ENCODE peak calls at places on chromosomes 2 and 18, in nine cellular contexts. U is upper lobe of right lung; I is stimulated activated CD4-positive, alpha-beta T cell treated with anti-CD3 and anti-CD28 coated beads, TNF-alpha, amount 100 ng/mL, for 24 hours; W is fibroblast of the aortic adventitia; K is caudate nucleus; H is neural crest cell; X is stimulated activated CD8-positive, alpha-beta memory T cell treated with anti-CD3 and anti-CD28 coated beads, Interleukin-15, amount 100 ng/mL, for 4 hours; V is ELR; S is substantia nigra. Q is an unnamed sample.

GRCh38 chr2:225660262-225661091 is 261.0 kb downstream of the NYAP2 start:
- DNase-seq in S (peak), W (peak), H (peak), U (peak), K (peak), V (peak), X (peak), I (peak), Q (peak)

GRCh38 chr2:40213071-40213470 is 238.8 kb downstream of the SLC8A1 start:
- DNase-seq in K (no peak), V (peak), X (no peak), I (no peak), U (no peak), S (no peak), W (peak), H (no peak), Q (peak)

GRCh38 chr2:71544919-71545571 is 91.7 kb downstream of the DYSF start:
- DNase-seq in X (no peak), W (no peak), U (peak), S (no peak), K (no peak), V (no peak), I (no peak), H (no peak), Q (no peak)

GRCh38 chr18:36828630-36829361 is at the start of the genes KIAA1328 and TPGS2:
- DNase-seq in U (peak), V (peak), S (peak), H (peak), X (peak), W (peak), I (peak), K (peak), Q (peak)

GRCh38 chr2:109261906-109262631 is 133.1 kb downstream of the SH3RF3 start:
- DNase-seq in U (peak), H (no peak), I (no peak), K (no peak), X (no peak), W (no peak), V (no peak), S (no peak), Q (no peak)

GRCh38 chr2:233928594-233929351 is 11.6 kb downstream of the TRPM8 start:
- DNase-seq in K (no peak), S (no peak), V (peak), W (peak), H (peak), X (no peak), U (no peak), I (no peak), Q (peak)

GRCh38 chr2:191927991-191928390 is 81.1 kb upstream of the CAVIN2 start:
- DNase-seq in K (no peak), U (no peak), I (no peak), W (no peak), V (peak), X (no peak), H (no peak), S (no peak), Q (peak)

GRCh38 chr2:224442092-224442999 is 40.4 kb upstream of the FAM124B start:
- DNase-seq in I (no peak), X (no peak), U (peak), V (peak), S (no peak), K (no peak), H (no peak), W (peak), Q (no peak)

GRCh38 chr2:223991611-223992010 is 34.3 kb downstream of the MRPL44 start:
- DNase-seq in V (no peak), S (no peak), H (no peak), U (no peak), X (no peak), W (no peak), K (no peak), I (no peak), Q (no peak)

GRCh38 chr2:123738643-123739042 is 286.4 kb upstream of the CNTNAP5 start:
- DNase-seq in K (no peak), W (no peak), V (peak), I (no peak), S (no peak), H (no peak), X (no peak), U (no peak), Q (peak)

GRCh38 chr2:75667884-75668283 is 21.3 kb downstream of the MRPL19 start:
- DNase-seq in W (no peak), X (no peak), S (no peak), K (no peak), I (no peak), H (no peak), U (no peak), V (no peak), Q (no peak)

GRCh38 chr2:124762388-124762787 is 737.3 kb downstream of the CNTNAP5 start:
- DNase-seq in W (no peak), V (no peak), H (no peak), X (no peak), K (no peak), U (no peak), S (no peak), I (no peak), Q (no peak)

GRCh38 chr2:239305222-239305575 is 95.6 kb downstream of the HDAC4 start:
- DNase-seq in K (no peak), W (no peak), U (no peak), S (no peak), V (no peak), X (no peak), I (no peak), H (no peak), Q (no peak)

GRCh38 chr2:162053808-162054155 is 20.2 kb downstream of the DPP4 start:
- DNase-seq in X (no peak), U (no peak), V (no peak), K (no peak), W (no peak), H (no peak), I (no peak), S (no peak), Q (no peak)

GRCh38 chr2:32453242-32454062 is 96.6 kb downstream of the BIRC6 start:
- DNase-seq in W (no peak), X (no peak), U (no peak), S (no peak), I (no peak), K (no peak), H (no peak), V (no peak), Q (peak)

GRCh38 chr2:144426355-144426754 is 93.6 kb downstream of the ZEB2 start:
- DNase-seq in K (no peak), W (no peak), I (no peak), S (no peak), X (no peak), V (no peak), H (no peak), U (no peak), Q (no peak)

GRCh38 chr18:78825168-78825567 is 154.4 kb upstream of the SALL3 start:
- DNase-seq in U (no peak), V (no peak), I (no peak), H (no peak), S (no peak), K (no peak), W (no peak), X (no peak), Q (no peak)

GRCh38 chr2:218261424-218262273 is 834 bp downstream of the GPBAR1 start:
- DNase-seq in U (peak), H (no peak), W (no peak), I (no peak), K (no peak), S (no peak), V (no peak), X (no peak), Q (no peak)

GRCh38 chr2:163132850-163133249 is 294.3 kb upstream of the KCNH7 start:
- DNase-seq in H (no peak), K (no peak), S (no peak), X (no peak), W (peak), I (no peak), U (no peak), V (peak), Q (peak)

GRCh38 chr2:203582468-203582867 is 47.4 kb upstream of the RAPH1 start:
- DNase-seq in V (no peak), H (no peak), U (no peak), X (no peak), S (no peak), I (no peak), W (peak), K (no peak), Q (no peak)

GRCh38 chr2:181457121-181457740 is at the start of gene ITGA4:
- DNase-seq in V (peak), K (no peak), U (peak), H (peak), W (peak), S (no peak), I (peak), X (peak), Q (peak)

GRCh38 chr2:68974251-68974650 is at the start of gene GKN1:
- DNase-seq in I (no peak), W (no peak), V (peak), S (no peak), K (no peak), U (no peak), H (no peak), X (no peak), Q (peak)

GRCh38 chr2:204483497-204484164 is 61.6 kb upstream of the PARD3B start:
- DNase-seq in K (no peak), H (no peak), W (no peak), S (no peak), X (no peak), V (no peak), U (no peak), I (no peak), Q (no peak)

GRCh38 chr2:69305712-69306611 is 81.1 kb downstream of the GFPT1 start:
- DNase-seq in I (no peak), W (peak), U (peak), K (no peak), V (peak), S (no peak), X (no peak), H (no peak), Q (no peak)

GRCh38 chr18:48356909-48357631 is 52.1 kb downstream of the ZBTB7C start:
- DNase-seq in X (no peak), K (no peak), H (no peak), U (no peak), V (no peak), S (no peak), I (no peak), W (no peak), Q (no peak)

GRCh38 chr2:46300406-46300832 is 3.2 kb downstream of the EPAS1 start:
- DNase-seq in K (no peak), X (no peak), I (no peak), H (no peak), W (no peak), V (no peak), U (no peak), S (no peak), Q (no peak)

GRCh38 chr2:217329023-217329431 is 469.2 kb upstream of the TNP1 start:
- DNase-seq in V (no peak), X (no peak), U (no peak), K (no peak), I (no peak), S (no peak), H (no peak), W (peak), Q (no peak)

GRCh38 chr2:49693961-49694360 is 539.6 kb upstream of the FSHR start:
- DNase-seq in I (no peak), V (no peak), X (no peak), S (no peak), K (no peak), U (no peak), H (no peak), W (no peak), Q (no peak)

GRCh38 chr2:172829229-172829628 is 93.6 kb downstream of the RAPGEF4 start:
- DNase-seq in K (no peak), X (no peak), H (no peak), V (peak), S (no peak), I (no peak), W (peak), U (no peak), Q (peak)

GRCh38 chr2:233566141-233566956 is at the start of gene USP40:
- DNase-seq in I (peak), K (peak), U (peak), X (no peak), S (peak), W (peak), V (peak), H (peak), Q (peak)